ENCODE peak calls at places on chromosome X, in six cellular contexts. B, E, O, C, W and G are unnamed samples.

GRCh38 chrX:121146059-121146628 is 98.7 kb downstream of the GLUD2 start:
- DNase-seq in E (no peak), O (no peak), C (peak; percentile 22), B (no peak), W (no peak), G (no peak)

GRCh38 chrX:49272426-49272825 is 2.8 kb downstream of the PPP1R3F start:
- DNase-seq in W (peak; percentile 18), B (no peak), E (no peak), C (no peak), O (peak; percentile 10), G (peak; percentile 26)

GRCh38 chrX:117985241-117985640 is 131.4 kb downstream of the KLHL13 start:
- DNase-seq in E (no peak), W (no peak), B (no peak), C (no peak), O (no peak), G (no peak)

GRCh38 chrX:151384807-151385206 is 12.2 kb upstream of the VMA21 start:
- DNase-seq in O (no peak), W (no peak), C (no peak), B (no peak), E (no peak), G (no peak)

GRCh38 chrX:121598356-121598755 is 550.9 kb downstream of the GLUD2 start:
- DNase-seq in C (no peak), B (no peak), W (no peak), O (no peak), E (no peak), G (no peak)

GRCh38 chrX:34341258-34341657 is 209.1 kb upstream of the FAM47A start:
- DNase-seq in C (no peak), O (no peak), E (no peak), B (no peak), W (no peak), G (no peak)

GRCh38 chrX:119728487-119728886 is 29.9 kb upstream of the SOWAHD start:
- DNase-seq in B (no peak), O (no peak), E (no peak), W (no peak), C (no peak), G (no peak)

GRCh38 chrX:112704226-112704625 is 24.5 kb upstream of the LHFPL1 start:
- DNase-seq in W (no peak), E (no peak), O (no peak), B (no peak), C (no peak), G (no peak)

GRCh38 chrX:24760601-24761000 is 66.9 kb downstream of the POLA1 start:
- DNase-seq in B (no peak), W (no peak), E (no peak), O (no peak), C (peak; percentile 55), G (no peak)

DNA sequence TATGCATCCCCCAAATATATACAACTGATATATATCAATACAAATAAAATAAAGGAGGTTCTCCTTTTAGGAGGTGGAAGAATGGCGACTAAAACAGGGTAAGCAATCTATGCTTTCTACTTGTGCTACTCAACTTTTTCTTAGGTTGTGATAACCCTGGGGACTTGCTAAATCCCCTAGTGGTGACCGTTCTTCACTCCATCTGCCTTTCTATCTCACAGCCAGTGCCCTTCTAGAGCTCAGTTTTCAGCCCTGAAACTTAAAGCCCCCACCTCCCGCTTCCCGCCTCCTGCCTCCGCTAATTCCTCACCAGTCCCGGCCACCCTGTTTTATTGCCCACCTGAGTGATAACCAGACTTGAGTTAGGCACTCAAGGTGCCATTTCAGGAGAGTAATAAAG is 15.5 kb upstream of the ESX1 start:
- DNase-seq in W (no peak), B (no peak), O (no peak), E (no peak), C (no peak), G (no peak)
- H3K27me3 ChIP-seq in W (no peaks in the 10 kb centered on the region), B (no peaks in the 10 kb centered on the region), O (peaks cover 53% of the 10 kb centered on the region), E (peaks cover 7% of the 10 kb centered on the region), C (peaks cover 4% of the 10 kb centered on the region), G (no peaks in the 10 kb centered on the region)

GRCh38 chrX:100407784-100408642 is 2.1 kb downstream of the PCDH19 start:
- DNase-seq in C (no peak), W (no peak), B (no peak), E (no peak), O (peak; percentile 41), G (no peak)

GRCh38 chrX:100407147-100407783 is 2.8 kb downstream of the PCDH19 start:
- DNase-seq in E (no peak), W (no peak), C (no peak), O (peak; percentile 41), B (no peak), G (no peak)

GRCh38 chrX:100409316-100410082 is 574 bp downstream of the PCDH19 start:
- DNase-seq in B (no peak), O (peak; percentile 46), E (no peak), W (no peak), C (no peak), G (no peak)

GRCh38 chrX:100410083-100410590 is at the start of gene PCDH19:
- DNase-seq in C (peak; percentile 72), W (no peak), E (peak; percentile 4), O (peak; percentile 69), B (peak; percentile 0), G (no peak)

DNA sequence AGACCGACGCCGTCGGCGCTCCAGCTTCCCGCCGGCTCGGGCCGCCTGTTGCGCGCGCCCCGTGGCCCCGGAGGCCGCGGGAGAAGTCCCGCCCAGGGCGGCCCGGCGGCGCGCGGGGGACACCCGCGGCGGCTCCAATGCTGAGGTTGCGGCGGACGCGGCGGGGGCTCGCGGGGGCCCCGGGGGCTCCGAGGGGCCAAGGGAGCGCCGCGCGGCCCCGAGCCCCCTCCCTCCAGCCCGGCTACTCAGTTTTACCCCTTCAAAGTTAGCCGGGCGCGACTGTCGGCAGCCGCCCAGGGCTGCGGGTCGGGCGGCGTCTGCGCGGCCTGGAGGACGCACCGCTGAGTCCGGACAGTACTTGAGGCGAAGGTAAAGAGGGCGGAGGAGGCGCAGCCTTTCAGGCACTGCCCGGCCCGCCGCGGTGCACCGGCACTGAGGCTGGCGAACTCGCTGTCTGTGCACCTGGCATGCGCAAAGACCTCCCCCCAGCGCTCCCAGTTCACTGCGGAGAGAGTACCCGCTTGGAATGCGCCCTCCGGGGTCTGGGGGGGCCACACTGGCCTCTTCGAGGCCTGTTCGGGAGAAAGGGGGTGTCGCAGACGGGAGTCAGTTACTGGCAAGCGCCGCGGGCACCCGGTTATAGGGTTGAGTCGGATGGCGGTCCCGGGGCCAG is 1.3 kb downstream of the PCDH19 start:
- DNase-seq in C (no peak), E (no peak), B (no peak), W (no peak), O (peak; percentile 44), G (no peak)
- H3K27me3 ChIP-seq in C (peaks cover 4% of the 10 kb centered on the region), E (peaks cover 53% of the 10 kb centered on the region), B (no peaks in the 10 kb centered on the region), W (peaks cover 4% of the 10 kb centered on the region), O (peaks cover 34% of the 10 kb centered on the region), G (no peaks in the 10 kb centered on the region)

DNA sequence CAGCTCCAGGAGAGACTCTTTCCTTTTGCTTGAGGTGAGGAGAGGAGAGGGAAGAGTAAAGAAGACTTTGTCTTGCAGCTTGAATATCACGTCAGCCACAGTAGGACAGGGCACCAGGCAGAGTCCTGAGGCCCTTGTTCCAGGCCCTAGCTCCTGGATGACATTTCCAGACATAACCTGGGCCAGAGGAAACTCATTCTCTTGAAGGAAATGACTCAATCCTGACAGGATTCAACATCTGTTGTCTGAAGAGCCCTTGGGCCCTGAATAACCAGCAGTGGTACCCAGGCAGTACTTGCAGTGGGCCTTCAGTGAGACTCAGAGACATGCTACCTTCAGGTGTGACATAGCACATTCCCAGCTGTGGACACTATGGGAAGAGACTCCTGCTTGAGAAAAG is 62.8 kb downstream of the FGF16 start:
- DNase-seq in E (no peak), O (no peak), B (no peak), C (peak; percentile 5), W (no peak), G (no peak)
- H3K27me3 ChIP-seq in E (no peaks in the 10 kb centered on the region), O (peaks cover 23% of the 10 kb centered on the region), B (no peaks in the 10 kb centered on the region), C (no peaks in the 10 kb centered on the region), W (no peaks in the 10 kb centered on the region), G (no peaks in the 10 kb centered on the region)

DNA sequence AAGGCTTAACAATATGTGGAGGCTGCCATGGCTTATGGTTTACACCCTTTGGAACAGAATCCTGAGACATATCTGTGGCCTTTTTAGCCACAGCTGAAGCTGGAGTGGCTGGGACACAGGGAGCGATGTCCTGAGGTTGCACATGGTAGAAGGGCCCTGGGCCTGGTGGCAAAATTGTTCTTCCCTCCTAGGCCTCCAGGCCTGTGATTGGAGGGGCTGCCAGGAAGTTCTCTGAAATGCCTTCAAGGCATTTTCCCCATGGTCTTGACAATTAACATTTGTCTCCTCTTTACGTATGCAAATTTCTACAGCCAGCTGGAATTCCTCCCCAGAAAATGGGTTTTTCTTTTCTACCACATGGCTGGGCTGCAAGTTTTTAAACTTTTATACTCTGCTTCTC is 39.1 kb upstream of the MAGEA8 start:
- DNase-seq in C (no peak), E (no peak), B (no peak), O (no peak), W (no peak), G (no peak)
- H3K27me3 ChIP-seq in C (no peaks in the 10 kb centered on the region), E (no peaks in the 10 kb centered on the region), B (no peaks in the 10 kb centered on the region), O (peaks cover 32% of the 10 kb centered on the region), W (no peaks in the 10 kb centered on the region), G (no peaks in the 10 kb centered on the region)

DNA sequence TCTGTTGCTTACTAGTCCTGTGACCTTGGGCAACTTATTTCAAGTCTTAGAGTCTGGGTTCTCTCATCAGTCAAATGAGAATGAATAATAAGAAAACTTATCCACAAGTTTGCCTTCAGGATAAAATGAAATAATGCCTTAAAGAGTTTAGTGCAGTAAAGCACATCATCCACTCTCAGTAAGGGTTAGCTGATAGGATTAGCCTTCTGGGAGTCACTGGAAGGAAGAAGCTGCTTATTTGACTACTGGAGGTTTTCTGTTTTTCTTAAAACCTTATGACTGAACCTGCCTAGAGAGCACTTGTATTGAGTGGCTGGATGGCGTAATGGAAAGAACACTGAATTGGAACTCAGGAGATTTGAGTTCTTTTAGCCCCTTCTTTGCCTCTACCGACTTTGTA is 1.8 kb downstream of the RNF128 start:
- DNase-seq in B (no peak), W (no peak), C (no peak), O (no peak), E (no peak), G (no peak)
- H3K27me3 ChIP-seq in B (no peaks in the 10 kb centered on the region), W (no peaks in the 10 kb centered on the region), C (no peaks in the 10 kb centered on the region), O (peaks cover 54% of the 10 kb centered on the region), E (peaks cover 2% of the 10 kb centered on the region), G (no peaks in the 10 kb centered on the region)

DNA sequence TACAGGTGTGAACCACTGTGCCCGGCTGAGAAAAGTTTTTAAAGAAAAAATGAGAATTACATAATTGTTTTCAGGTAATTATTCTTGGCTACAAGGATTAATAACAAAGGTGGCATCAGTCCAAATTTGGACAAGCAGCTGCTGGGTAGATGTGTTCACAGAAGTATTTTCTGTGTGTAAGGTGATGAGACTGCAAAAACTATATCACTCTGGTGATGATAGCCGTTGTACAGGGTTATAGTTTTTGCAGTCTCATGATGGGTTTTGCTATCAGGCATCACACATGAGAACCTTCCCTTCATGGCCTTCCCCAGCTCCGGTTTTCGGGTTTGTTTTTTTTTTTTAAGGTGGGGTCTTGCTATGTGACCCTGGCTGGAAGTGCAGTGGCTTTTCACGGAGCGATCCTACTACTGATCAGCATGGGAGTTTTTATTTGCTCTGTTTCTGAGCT is 5.1 kb upstream of the SLC10A3 start:
- DNase-seq in W (no peak), O (no peak), C (no peak), B (no peak), E (no peak), G (no peak)
- H3K27me3 ChIP-seq in W (no peaks in the 10 kb centered on the region), O (no peaks in the 10 kb centered on the region), C (no peaks in the 10 kb centered on the region), B (no peaks in the 10 kb centered on the region), E (no peaks in the 10 kb centered on the region), G (no peaks in the 10 kb centered on the region)

GRCh38 chrX:115409551-115409950 is 120.0 kb downstream of the LUZP4 start:
- DNase-seq in W (no peak), E (no peak), B (no peak), C (no peak), O (no peak), G (no peak)
- H3K27me3 ChIP-seq in W (no peaks in the 10 kb centered on the region), E (no peaks in the 10 kb centered on the region), B (no peaks in the 10 kb centered on the region), C (no peaks in the 10 kb centered on the region), O (peaks cover 25% of the 10 kb centered on the region), G (no peaks in the 10 kb centered on the region)